ENCODE peak calls at places on chromosomes 1 and 21, in eight cellular contexts. L is BJ, R is GM13977, J is brain microvascular endothelial cell, Q is MCF 10A, Z is ovary, H is stomach, A is epithelial cell of esophagus. S is an unnamed sample.
A peak's percentile ranks its signal among the peaks of the same experiment; 100 is the strongest.

GRCh38 chr1:236489710-236490377 is 33.9 kb upstream of the LGALS8 start:
- DNase-seq in L (no peak), R (peak; percentile 68), J (peak; percentile 44), Q (peak; percentile 85), Z (no peak), H (peak; percentile 31), A (peak; percentile 72), S (peak; percentile 16)

GRCh38 chr1:11942280-11942679 is 7.8 kb downstream of the PLOD1 start:
- DNase-seq in L (no peak), R (no peak), J (no peak), Q (no peak), Z (no peak), H (no peak), A (no peak), S (no peak)

GRCh38 chr1:52552236-52552504 is 722 bp downstream of the TUT4 start:
- DNase-seq in L (no peak), R (peak; percentile 41), J (peak; percentile 36), Q (peak; percentile 85), Z (peak; percentile 45), H (peak; percentile 56), A (peak; percentile 94), S (peak; percentile 34)

GRCh38 chr1:78005755-78006154 is 1.0 kb downstream of the DNAJB4 start:
- DNase-seq in L (peak; percentile 63), R (no peak), J (peak; percentile 81), Q (peak; percentile 87), Z (peak; percentile 28), H (no peak), A (peak; percentile 80), S (peak; percentile 32)

GRCh38 chr21:43024737-43025136 is 50.4 kb downstream of the PKNOX1 start:
- DNase-seq in L (no peak), R (no peak), J (no peak), Q (no peak), Z (no peak), H (no peak), A (no peak), S (no peak)

GRCh38 chr1:230459463-230459862 is 33.3 kb upstream of the PGBD5 start:
- DNase-seq in L (peak; percentile 7), R (no peak), J (peak; percentile 4), Q (peak; percentile 100), Z (no peak), H (no peak), A (peak; percentile 88), S (peak; percentile 19)

GRCh38 chr1:203480084-203480483 is 4.5 kb downstream of the PRELP start:
- DNase-seq in L (peak; percentile 67), R (no peak), J (no peak), Q (peak; percentile 26), Z (no peak), H (no peak), A (no peak), S (no peak)

GRCh38 chr1:53733975-53734649 is 4.9 kb downstream of the GLIS1 start:
- DNase-seq in L (peak; percentile 89), R (no peak), J (peak; percentile 83), Q (peak; percentile 64), Z (no peak), H (no peak), A (peak; percentile 44), S (no peak)

GRCh38 chr21:18529253-18529652 is 125.7 kb upstream of the TMPRSS15 start:
- DNase-seq in L (no peak), R (no peak), J (peak; percentile 96), Q (peak; percentile 96), Z (no peak), H (no peak), A (peak; percentile 43), S (no peak)

GRCh38 chr1:247386695-247387094 is 29.3 kb upstream of the NLRP3 start:
- DNase-seq in L (no peak), R (no peak), J (peak; percentile 51), Q (peak; percentile 39), Z (no peak), H (no peak), A (peak; percentile 58), S (no peak)

GRCh38 chr1:219161371-219161975 is 12.2 kb upstream of the LYPLAL1 start:
- DNase-seq in L (no peak), R (no peak), J (no peak), Q (no peak), Z (no peak), H (no peak), A (no peak), S (no peak)

GRCh38 chr1:21278898-21279819 is 11.1 kb downstream of the ECE1 start:
- DNase-seq in L (no peak), R (no peak), J (no peak), Q (no peak), Z (peak; percentile 61), H (no peak), A (no peak), S (no peak)

GRCh38 chr1:201224671-201225400 is 34.2 kb downstream of the IGFN1 start:
- DNase-seq in L (no peak), R (no peak), J (peak; percentile 24), Q (no peak), Z (no peak), H (no peak), A (no peak), S (no peak)

GRCh38 chr1:224786533-224787249 is 142.8 kb upstream of the DNAH14 start:
- DNase-seq in L (no peak), R (no peak), J (peak; percentile 3), Q (peak; percentile 27), Z (no peak), H (no peak), A (peak; percentile 61), S (no peak)

GRCh38 chr1:153953859-153954365 is 4.5 kb downstream of the CRTC2 start:
- DNase-seq in L (no peak), R (no peak), J (no peak), Q (no peak), Z (no peak), H (no peak), A (no peak), S (no peak)

GRCh38 chr1:153951183-153951582 is 4.7 kb upstream of the DENND4B start:
- DNase-seq in L (no peak), R (no peak), J (no peak), Q (no peak), Z (no peak), H (no peak), A (no peak), S (no peak)

GRCh38 chr1:153954826-153955225 is 3.6 kb downstream of the CRTC2 start:
- DNase-seq in L (no peak), R (no peak), J (no peak), Q (no peak), Z (no peak), H (no peak), A (no peak), S (no peak)

GRCh38 chr1:153946622-153947246 is at the start of gene DENND4B:
- DNase-seq in L (no peak), R (peak; percentile 96), J (no peak), Q (peak; percentile 88), Z (peak; percentile 82), H (peak; percentile 84), A (peak; percentile 75), S (peak; percentile 92)

GRCh38 chr1:153951801-153952200 is 5.3 kb upstream of the DENND4B start:
- DNase-seq in L (no peak), R (no peak), J (no peak), Q (peak; percentile 47), Z (no peak), H (no peak), A (peak; percentile 60), S (no peak)
- TF ChIP-seq CTCF in L (no peak), R (no peak), J (no peak), Q (no peak), Z (no peak), H (no peak), A (no peak), S (no peak)

DNA sequence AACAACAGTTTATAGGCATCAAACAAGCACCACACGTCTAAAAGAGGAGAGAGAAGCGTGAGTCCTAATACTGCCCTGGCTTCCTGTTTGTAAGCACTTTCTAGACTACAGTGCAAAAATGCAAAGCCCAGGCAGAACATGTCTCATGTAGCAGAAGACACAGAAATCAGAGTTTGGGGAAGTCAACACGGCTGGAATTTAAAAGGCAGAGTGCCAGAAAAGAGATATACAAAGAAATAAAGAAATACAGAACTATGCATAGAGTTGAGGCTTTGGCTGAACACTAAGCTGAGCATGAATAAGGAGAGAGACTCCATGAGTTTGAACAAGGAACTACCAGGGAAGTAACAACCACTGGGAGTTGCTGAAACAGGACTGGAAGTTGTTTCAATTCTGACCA is 566.6 kb upstream of the NR5A2 start:
- DNase-seq in L (no peak), R (no peak), J (peak; percentile 24), Q (no peak), Z (no peak), H (no peak), A (no peak), S (no peak)
- TF ChIP-seq CTCF in L (no peak), R (no peak), J (peak; percentile 10), Q (no peak), Z (no peak), H (no peak), A (peak; percentile 9), S (no peak)

GRCh38 chr1:3393024-3393986 is 61.2 kb upstream of the ARHGEF16 start:
- DNase-seq in L (no peak), R (no peak), J (peak; percentile 12), Q (no peak), Z (no peak), H (peak; percentile 74), A (no peak), S (no peak)
- TF ChIP-seq CTCF in L (no peak), R (no peak), J (no peak), Q (no peak), Z (no peak), H (no peak), A (no peak), S (no peak)

GRCh38 chr1:229101475-229101874 is 169.4 kb upstream of the RAB4A start:
- DNase-seq in L (no peak), R (no peak), J (no peak), Q (no peak), Z (no peak), H (no peak), A (peak; percentile 27), S (no peak)

GRCh38 chr1:229101011-229101410 is 169.9 kb upstream of the RAB4A start:
- DNase-seq in L (no peak), R (no peak), J (no peak), Q (no peak), Z (no peak), H (no peak), A (no peak), S (no peak)

GRCh38 chr1:229105109-229105508 is 165.8 kb upstream of the RAB4A start:
- DNase-seq in L (no peak), R (no peak), J (no peak), Q (no peak), Z (no peak), H (peak; percentile 78), A (no peak), S (no peak)

GRCh38 chr1:229104654-229105053 is 166.3 kb upstream of the RAB4A start:
- DNase-seq in L (no peak), R (no peak), J (no peak), Q (no peak), Z (no peak), H (no peak), A (no peak), S (no peak)

DNA sequence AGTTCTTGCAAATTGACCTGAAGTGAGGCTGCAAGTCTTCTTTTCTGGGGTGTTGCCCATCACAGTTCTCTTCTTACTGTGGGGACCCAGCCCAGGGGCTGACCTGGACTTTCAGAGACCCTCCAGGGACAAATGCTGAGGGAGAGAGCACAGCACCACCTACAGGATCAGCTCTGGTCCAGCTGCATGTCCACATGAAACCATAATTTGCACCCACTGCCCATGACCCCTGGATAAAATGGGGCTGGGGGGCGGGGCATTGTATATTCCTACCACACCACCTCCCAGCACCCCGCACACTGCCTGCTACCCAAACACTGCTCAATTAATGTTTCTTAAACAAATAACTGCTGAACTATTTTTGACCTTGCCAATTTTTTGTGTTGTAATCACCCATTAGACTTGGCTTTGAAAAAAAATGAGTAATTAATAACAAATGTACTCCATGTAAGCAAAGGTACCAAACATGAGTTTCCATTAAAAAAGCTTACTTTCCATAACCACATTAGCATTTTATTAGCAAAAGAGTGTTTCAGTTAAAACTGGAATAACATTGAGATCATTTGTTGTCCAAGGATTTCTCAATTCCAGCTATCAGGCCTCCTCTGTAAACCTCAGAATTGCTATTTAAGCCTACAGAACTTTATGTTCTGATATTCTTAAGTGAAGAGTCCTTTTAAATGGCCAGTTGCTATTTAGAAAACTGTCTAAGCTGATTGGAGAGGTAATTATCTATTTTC is 168.0 kb upstream of the RAB4A start:
- DNase-seq in L (peak; percentile 55), R (no peak), J (no peak), Q (no peak), Z (no peak), H (no peak), A (no peak), S (no peak)
- TF ChIP-seq CTCF in L (peak; percentile 30), R (peak; percentile 2), J (no peak), Q (no peak), Z (no peak), H (no peak), A (no peak), S (no peak)

S was measured in Calu3.